ENCODE peak calls at places on chromosomes 7 and 10, in five cellular contexts. X, H, I, C and D are unnamed samples.

GRCh38 chr7:149826344-149827088 is 11.7 kb upstream of the ZNF862 start:
- DNase-seq in X (peak; percentile 66), H (no peak), I (no peak), C (no peak), D (peak; percentile 63)

GRCh38 chr10:101781984-101782810 is 1.0 kb downstream of the NPM3 start:
- DNase-seq in X (peak; percentile 56), H (no peak), I (no peak), C (no peak), D (no peak)

GRCh38 chr10:33145451-33146188 is 187.6 kb upstream of the ITGB1 start:
- DNase-seq in X (no peak), H (no peak), I (no peak), C (no peak), D (no peak)

GRCh38 chr7:80047032-80047431 is 87.6 kb upstream of the GNAI1 start:
- DNase-seq in X (no peak), H (no peak), I (no peak), C (no peak), D (no peak)

GRCh38 chr7:15753834-15754600 is 67.5 kb upstream of the MEOX2 start:
- DNase-seq in X (no peak), H (no peak), I (no peak), C (peak; percentile 22), D (no peak)

GRCh38 chr10:121949473-121949872 is 21.6 kb upstream of the ATE1 start:
- DNase-seq in X (no peak), H (no peak), I (no peak), C (no peak), D (no peak)

GRCh38 chr7:32436529-32436928 is 53.7 kb downstream of the LSM5 start:
- DNase-seq in X (no peak), H (no peak), I (no peak), C (no peak), D (no peak)

GRCh38 chr7:36746347-36746746 is 22.1 kb upstream of the AOAH start:
- DNase-seq in X (no peak), H (no peak), I (no peak), C (peak; percentile 60), D (no peak)

GRCh38 chr10:129892571-129893045 is 71.5 kb downstream of the EBF3 start:
- DNase-seq in X (no peak), H (no peak), I (no peak), C (no peak), D (no peak)

GRCh38 chr10:72729528-72729927 is 37.6 kb downstream of the MCU start:
- DNase-seq in X (no peak), H (no peak), I (no peak), C (no peak), D (no peak)